ENCODE peak calls at places on chromosomes 5 and 9, in seven cellular contexts. O is GM23248, B is brain microvascular endothelial cell, S is RWPE1, Y is H9, K is WERI-Rb-1, L is Panc1. W is an unnamed sample.

GRCh38 chr5:14870347-14871083 is 1.1 kb downstream of the ANKH start:
- DNase-seq in O (peak), B (no peak), S (no peak), Y (no peak), K (peak), L (no peak), W (no peak)

GRCh38 chr5:25060575-25060974 is 415.8 kb upstream of the CDH10 start:
- DNase-seq in O (no peak), B (no peak), S (no peak), Y (no peak), K (no peak), L (no peak), W (no peak)

GRCh38 chr5:113204525-113205161 is 228.0 kb downstream of the DCP2 start:
- DNase-seq in O (peak), B (peak), S (peak), Y (no peak), K (no peak), L (no peak), W (peak)

GRCh38 chr9:69949396-69949795 is 94.3 kb upstream of the MAMDC2 start:
- DNase-seq in O (peak), B (no peak), S (no peak), Y (no peak), K (no peak), L (no peak), W (no peak)

GRCh38 chr5:65961644-65962043 is 35.3 kb downstream of the ERBIN start:
- DNase-seq in O (peak), B (peak), S (peak), Y (no peak), K (no peak), L (no peak), W (no peak)

GRCh38 chr9:107945961-107946360 is 456.4 kb upstream of the KLF4 start:
- DNase-seq in O (peak), B (no peak), S (no peak), Y (no peak), K (no peak), L (no peak), W (no peak)

GRCh38 chr5:14894748-14895147 is 23.2 kb upstream of the ANKH start:
- DNase-seq in O (no peak), B (no peak), S (no peak), Y (no peak), K (no peak), L (no peak), W (no peak)

GRCh38 chr5:132090107-132090506 is 16.5 kb downstream of the CSF2 start:
- DNase-seq in O (peak), B (peak), S (peak), Y (no peak), K (no peak), L (no peak), W (peak)

GRCh38 chr9:1913931-1914330 is 101.2 kb upstream of the SMARCA2 start:
- DNase-seq in O (no peak), B (no peak), S (no peak), Y (no peak), K (no peak), L (no peak), W (no peak)

GRCh38 chr5:150599917-150600511 is 40.4 kb upstream of the SYNPO start:
- DNase-seq in O (peak), B (peak), S (peak), Y (no peak), K (no peak), L (no peak), W (peak)

GRCh38 chr5:82151622-82152021 is 126.5 kb downstream of the RPS23 start:
- DNase-seq in O (no peak), B (no peak), S (no peak), Y (no peak), K (no peak), L (no peak), W (no peak)

GRCh38 chr5:72237879-72238278 is 82.2 kb downstream of the MRPS27 start:
- DNase-seq in O (no peak), B (no peak), S (no peak), Y (no peak), K (no peak), L (no peak), W (no peak)

GRCh38 chr5:157459715-157460599 is at the start of gene NIPAL4:
- DNase-seq in O (peak), B (no peak), S (peak), Y (peak), K (no peak), L (no peak), W (no peak)

GRCh38 chr5:40511801-40512200 is 167.9 kb upstream of the PTGER4 start:
- DNase-seq in O (no peak), B (no peak), S (no peak), Y (no peak), K (no peak), L (no peak), W (no peak)

GRCh38 chr5:963673-964531 is 44.7 kb upstream of the NKD2 start:
- DNase-seq in O (peak), B (no peak), S (no peak), Y (no peak), K (peak), L (no peak), W (no peak)

GRCh38 chr9:70258692-70259511 is at the start of gene SMC5:
- DNase-seq in O (peak), B (peak), S (peak), Y (peak), K (peak), L (no peak), W (peak)

DNA sequence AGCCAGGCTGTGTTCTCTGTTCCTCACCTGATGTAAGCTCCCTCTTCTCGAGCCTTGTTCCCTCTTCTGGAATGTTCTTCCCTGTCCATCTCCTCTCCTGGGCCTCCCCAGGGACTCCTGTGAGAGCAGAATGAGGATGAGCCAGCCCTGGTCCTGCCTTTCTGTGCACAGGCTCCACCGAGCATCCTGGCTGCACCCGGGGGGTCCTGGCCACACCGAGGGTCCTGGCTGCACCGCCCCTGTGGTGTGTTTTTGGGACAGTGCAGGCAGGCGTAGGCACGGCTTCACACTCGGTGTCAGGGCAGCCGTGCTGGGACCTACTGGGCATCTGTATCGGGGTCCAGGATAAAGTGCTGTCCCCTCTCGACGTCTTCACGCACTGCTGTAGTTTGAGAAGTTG is 17.8 kb downstream of the FBXW5 start:
- DNase-seq in O (no peak), B (no peak), S (no peak), Y (peak), K (no peak), L (no peak), W (no peak)
- H3K27ac ChIP-seq in O (no peak), B (no peak), S (peak), Y (no peak), K (no peak), L (no peak), W (no peak)

GRCh38 chr9:111399772-111400563 is 69.9 kb upstream of the OR2K2 start:
- DNase-seq in O (peak), B (no peak), S (peak), Y (peak), K (peak), L (peak), W (peak)
- H3K27ac ChIP-seq in O (no peak), B (no peak), S (no peak), Y (no peak), K (no peak), L (no peak), W (no peak)

GRCh38 chr9:17905356-17906203 is 326.7 kb downstream of the SH3GL2 start:
- DNase-seq in O (no peak), B (no peak), S (no peak), Y (peak), K (no peak), L (no peak), W (no peak)

GRCh38 chr9:17906204-17906840 is 327.5 kb downstream of the SH3GL2 start:
- DNase-seq in O (peak), B (no peak), S (no peak), Y (peak), K (peak), L (no peak), W (peak)

GRCh38 chr9:17907780-17908513 is 329.1 kb downstream of the SH3GL2 start:
- DNase-seq in O (no peak), B (no peak), S (no peak), Y (no peak), K (no peak), L (no peak), W (no peak)

GRCh38 chr9:17906841-17907779 is 328.2 kb downstream of the SH3GL2 start:
- DNase-seq in O (no peak), B (no peak), S (no peak), Y (peak), K (peak), L (no peak), W (peak)
- H3K27ac ChIP-seq in O (no peak), B (no peak), S (no peak), Y (no peak), K (no peak), L (no peak), W (no peak)

GRCh38 chr5:76290321-76290757 is 112.7 kb upstream of the IQGAP2 start:
- DNase-seq in O (no peak), B (no peak), S (peak), Y (no peak), K (no peak), L (no peak), W (peak)
- H3K27ac ChIP-seq in O (no peak), B (no peak), S (no peak), Y (no peak), K (no peak), L (no peak), W (peak)

DNA sequence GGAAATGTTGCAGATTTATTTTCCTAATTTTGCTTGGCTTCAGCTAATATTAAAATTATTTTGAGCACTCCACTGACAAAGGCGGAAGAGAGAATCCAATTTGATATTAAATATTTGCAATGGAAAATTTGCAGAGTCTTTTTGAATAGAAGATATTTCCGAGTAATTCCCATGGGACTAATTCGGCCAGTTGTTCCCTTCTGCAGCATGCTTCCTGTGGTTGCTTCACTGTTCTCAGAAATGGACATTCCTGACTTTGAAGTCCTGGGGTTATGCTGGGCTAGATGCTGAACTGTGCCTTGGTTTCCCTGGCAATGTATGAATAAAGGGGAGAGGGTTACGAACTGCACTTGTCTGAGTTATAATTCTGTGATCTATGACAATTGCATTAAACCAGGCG is 114.4 kb upstream of the SPRY4 start:
- DNase-seq in O (peak), B (peak), S (no peak), Y (no peak), K (no peak), L (no peak), W (no peak)
- H3K27ac ChIP-seq in O (no peak), B (no peak), S (no peak), Y (no peak), K (no peak), L (no peak), W (no peak)

GRCh38 chr5:148969291-148969690 is 93.6 kb downstream of the SH3TC2 start:
- DNase-seq in O (no peak), B (no peak), S (no peak), Y (no peak), K (no peak), L (no peak), W (no peak)
- H3K27ac ChIP-seq in O (no peak), B (no peak), S (peak), Y (no peak), K (no peak), L (no peak), W (no peak)

GRCh38 chr5:51104556-51104955 is 278.7 kb upstream of the ISL1 start:
- DNase-seq in O (no peak), B (no peak), S (no peak), Y (no peak), K (no peak), L (no peak), W (peak)
- H3K27ac ChIP-seq in O (no peak), B (no peak), S (no peak), Y (no peak), K (no peak), L (no peak), W (no peak)

GRCh38 chr5:159913481-159913880 is 2.8 kb upstream of the ADRA1B start:
- DNase-seq in O (no peak), B (peak), S (no peak), Y (no peak), K (no peak), L (no peak), W (no peak)

GRCh38 chr5:159917919-159918487 is 1.7 kb downstream of the ADRA1B start:
- DNase-seq in O (no peak), B (no peak), S (no peak), Y (no peak), K (no peak), L (no peak), W (no peak)

GRCh38 chr5:159913048-159913447 is 3.2 kb upstream of the ADRA1B start:
- DNase-seq in O (peak), B (peak), S (peak), Y (no peak), K (no peak), L (no peak), W (peak)

GRCh38 chr5:159916841-159917761 is 819 bp downstream of the ADRA1B start:
- DNase-seq in O (peak), B (no peak), S (no peak), Y (no peak), K (no peak), L (no peak), W (no peak)

DNA sequence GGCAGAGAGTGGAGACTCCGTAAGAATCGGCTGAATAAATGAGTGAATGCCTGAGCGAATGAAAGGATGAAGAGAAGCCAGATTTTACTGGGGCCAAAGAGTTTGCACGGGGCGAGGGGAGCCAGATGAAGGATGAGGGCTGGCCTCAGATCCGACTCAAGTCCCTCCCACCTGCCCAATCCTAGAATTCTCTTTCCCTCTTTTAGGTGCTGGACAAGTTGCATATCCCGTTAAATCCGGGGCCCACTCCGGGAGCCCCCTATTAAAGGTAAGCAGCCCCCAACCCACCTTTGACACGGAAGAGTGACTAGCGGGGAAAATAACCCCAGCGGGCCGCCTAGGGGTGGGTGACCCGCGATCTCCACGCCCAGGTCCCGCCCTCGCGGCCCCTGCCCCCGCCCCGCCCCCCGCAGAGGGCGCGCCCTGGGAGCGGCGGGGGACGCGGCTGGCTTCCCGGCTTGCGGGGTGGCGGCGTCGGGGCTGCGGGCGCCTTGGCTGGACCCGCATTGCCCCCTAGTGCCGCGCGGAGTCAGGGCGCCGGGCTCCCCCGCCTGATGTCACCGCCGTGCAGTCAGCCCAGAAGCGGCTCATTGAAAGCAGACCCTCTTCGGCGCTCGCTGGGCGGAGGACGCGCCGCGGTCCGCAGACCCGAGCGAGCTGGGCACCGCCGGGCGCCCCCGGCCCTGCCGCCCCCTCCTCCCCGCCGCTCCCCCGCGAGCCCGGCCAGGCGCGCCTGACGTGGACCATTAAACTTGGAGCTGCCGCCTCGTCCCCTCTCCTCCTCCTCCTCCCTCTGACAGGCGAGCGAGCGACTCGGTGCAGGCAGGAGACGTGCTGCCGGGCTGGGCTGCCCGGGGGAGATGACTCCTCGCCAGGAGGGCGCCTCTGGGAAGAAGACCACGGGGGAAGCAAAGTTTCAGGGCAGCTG is at the start of gene ADRA1B:
- DNase-seq in O (peak), B (peak), S (peak), Y (peak), K (peak), L (no peak), W (no peak)
- H3K27ac ChIP-seq in O (no peak), B (no peak), S (no peak), Y (no peak), K (no peak), L (peak), W (no peak)

DNA sequence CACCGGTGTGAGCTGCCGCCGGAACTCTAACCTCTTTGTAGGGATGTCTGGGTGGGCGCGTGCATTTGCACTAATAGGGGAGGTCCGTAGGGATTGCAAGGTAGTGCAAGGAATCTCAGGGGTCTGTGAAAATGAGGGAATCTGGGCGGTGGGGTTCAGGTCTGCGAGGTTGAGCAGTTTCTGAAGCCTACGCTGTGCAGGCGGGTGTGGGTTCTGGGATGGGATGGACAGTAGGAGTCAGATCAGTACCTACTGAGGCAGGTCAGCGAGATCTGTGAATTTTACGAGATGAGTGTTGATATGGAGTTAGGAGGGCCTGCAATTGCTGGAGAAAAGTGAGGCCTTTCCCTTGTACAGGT is 856 bp upstream of the ATOSB start:
- DNase-seq in O (no peak), B (no peak), S (no peak), Y (no peak), K (no peak), L (no peak), W (no peak)
- H3K27ac ChIP-seq in O (peak), B (peak), S (peak), Y (no peak), K (peak), L (peak), W (no peak)

W was measured in foreskin keratinocyte.